ENCODE peak calls at places on chromosomes 2 and 18, in four cellular contexts. A is tibial artery, H is adrenal gland, W is OCI-LY7. Z is an unnamed sample. For H3K4me1, the result is how much of the 10 kb centered on the place peaks cover.

GRCh38 chr18:8548186-8548585 is 61.1 kb upstream of the RAB12 start:
- DNase-seq in A (no peak), H (no peak), W (no peak), Z (peak)

GRCh38 chr2:433216-433615 is 145.3 kb upstream of the ALKAL2 start:
- DNase-seq in A (no peak), H (no peak), W (no peak), Z (no peak)

GRCh38 chr2:11121099-11121822 is 34.0 kb upstream of the SLC66A3 start:
- DNase-seq in A (no peak), H (no peak), W (no peak), Z (peak)

GRCh38 chr2:128421286-128421685 is 102.6 kb upstream of the HS6ST1 start:
- DNase-seq in A (peak), H (no peak), W (no peak), Z (no peak)

GRCh38 chr2:149064365-149064841 is 25.9 kb downstream of the LYPD6B start:
- DNase-seq in A (no peak), H (no peak), W (no peak), Z (no peak)

GRCh38 chr18:61842146-61842545 is 50.7 kb downstream of the RNF152 start:
- DNase-seq in A (no peak), H (no peak), W (no peak), Z (no peak)

GRCh38 chr2:100416939-100417744 is at the start of gene CHST10:
- DNase-seq in A (peak), H (peak), W (peak), Z (peak)

GRCh38 chr2:17479875-17480274 is 38.4 kb downstream of the RAD51AP2 start:
- DNase-seq in A (no peak), H (no peak), W (no peak), Z (no peak)

GRCh38 chr18:7567487-7568425 is 640 bp downstream of the PTPRM start:
- DNase-seq in A (peak), H (peak), W (no peak), Z (peak)

GRCh38 chr2:47402555-47402804 is 476 bp upstream of the MSH2 start:
- DNase-seq in A (no peak), H (no peak), W (no peak), Z (no peak)

GRCh38 chr2:43318791-43319190 is 92.4 kb upstream of the ZFP36L2 start:
- DNase-seq in A (no peak), H (no peak), W (no peak), Z (no peak)

GRCh38 chr2:210502997-210503621 is 26.6 kb upstream of the LANCL1 start:
- DNase-seq in A (no peak), H (peak), W (peak), Z (peak)

GRCh38 chr2:240597054-240597418 is 10.5 kb downstream of the CAPN10 start:
- DNase-seq in A (peak), H (no peak), W (no peak), Z (no peak)

GRCh38 chr2:54310314-54310713 is 54.3 kb upstream of the TSPYL6 start:
- DNase-seq in A (no peak), H (no peak), W (no peak), Z (peak)

GRCh38 chr18:28657836-28658410 is 481.0 kb upstream of the CDH2 start:
- DNase-seq in A (no peak), H (no peak), W (no peak), Z (no peak)

GRCh38 chr2:71940695-71941094 is 207.0 kb downstream of the CYP26B1 start:
- DNase-seq in A (peak), H (peak), W (no peak), Z (no peak)
- H3K4me1 ChIP-seq in A (under half), H (under half), W (under half), Z (under half)

DNA sequence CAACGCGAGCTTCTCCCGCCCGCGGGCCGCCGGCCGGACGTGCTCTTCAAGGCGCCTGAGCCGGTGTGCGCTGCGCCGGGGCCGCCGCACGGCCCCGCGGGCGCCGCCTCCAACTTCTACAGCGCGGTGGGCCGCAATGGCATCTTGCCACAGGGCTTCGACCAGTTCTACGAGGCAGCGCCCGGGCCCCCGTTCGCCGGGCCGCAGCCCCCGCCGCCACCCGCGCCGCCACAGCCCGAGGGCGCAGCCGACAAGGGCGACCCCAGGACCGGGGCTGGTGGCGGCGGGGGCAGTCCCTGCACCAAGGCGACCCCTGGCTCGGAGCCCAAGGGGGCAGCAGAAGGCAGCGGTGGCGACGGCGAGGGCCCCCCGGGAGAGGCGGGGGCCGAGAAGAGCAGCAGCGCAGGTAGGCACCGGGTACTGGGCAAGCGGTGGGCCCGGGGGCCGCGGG is 676 bp downstream of the HOXD11 start:
- DNase-seq in A (no peak), H (no peak), W (no peak), Z (no peak)
- H3K4me3 ChIP-seq in A (no peak), H (no peak), W (no peak), Z (no peak)

DNA sequence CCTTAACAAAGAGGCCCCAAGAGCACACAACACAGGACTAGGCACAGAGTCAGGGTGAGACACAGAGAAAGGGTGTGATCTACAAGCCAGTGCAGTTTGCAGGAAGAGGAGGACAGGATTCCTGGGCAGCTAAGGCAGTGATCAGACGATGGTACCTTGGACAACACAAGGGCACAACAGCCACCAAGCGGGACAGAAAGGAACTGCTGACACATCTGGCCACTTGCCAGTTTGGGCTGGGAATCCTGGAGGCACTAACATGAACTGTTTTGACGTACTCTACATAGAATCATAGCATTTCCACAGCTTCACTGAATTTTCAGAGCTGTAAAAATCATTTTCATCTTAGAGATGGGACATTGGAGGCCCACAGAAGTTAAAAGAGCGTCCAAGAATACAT is 221.5 kb upstream of the SLC35G4 start:
- DNase-seq in A (peak), H (peak), W (no peak), Z (peak)
- TF ChIP-seq CTCF in A (peak), H (peak), W (no peak), Z (peak)

GRCh38 chr18:44698518-44698917 is 17.8 kb downstream of the SETBP1 start:
- DNase-seq in A (no peak), H (no peak), W (no peak), Z (no peak)
- H3K4me1 ChIP-seq in A (under half), H (under half), W (under half), Z (under half)

GRCh38 chr2:71419145-71419544 is 34.2 kb upstream of the DYSF start:
- DNase-seq in A (no peak), H (no peak), W (no peak), Z (no peak)

GRCh38 chr2:71419976-71420375 is 33.4 kb upstream of the DYSF start:
- DNase-seq in A (no peak), H (no peak), W (no peak), Z (no peak)

GRCh38 chr2:71422786-71423185 is 30.6 kb upstream of the DYSF start:
- DNase-seq in A (no peak), H (no peak), W (no peak), Z (no peak)

DNA sequence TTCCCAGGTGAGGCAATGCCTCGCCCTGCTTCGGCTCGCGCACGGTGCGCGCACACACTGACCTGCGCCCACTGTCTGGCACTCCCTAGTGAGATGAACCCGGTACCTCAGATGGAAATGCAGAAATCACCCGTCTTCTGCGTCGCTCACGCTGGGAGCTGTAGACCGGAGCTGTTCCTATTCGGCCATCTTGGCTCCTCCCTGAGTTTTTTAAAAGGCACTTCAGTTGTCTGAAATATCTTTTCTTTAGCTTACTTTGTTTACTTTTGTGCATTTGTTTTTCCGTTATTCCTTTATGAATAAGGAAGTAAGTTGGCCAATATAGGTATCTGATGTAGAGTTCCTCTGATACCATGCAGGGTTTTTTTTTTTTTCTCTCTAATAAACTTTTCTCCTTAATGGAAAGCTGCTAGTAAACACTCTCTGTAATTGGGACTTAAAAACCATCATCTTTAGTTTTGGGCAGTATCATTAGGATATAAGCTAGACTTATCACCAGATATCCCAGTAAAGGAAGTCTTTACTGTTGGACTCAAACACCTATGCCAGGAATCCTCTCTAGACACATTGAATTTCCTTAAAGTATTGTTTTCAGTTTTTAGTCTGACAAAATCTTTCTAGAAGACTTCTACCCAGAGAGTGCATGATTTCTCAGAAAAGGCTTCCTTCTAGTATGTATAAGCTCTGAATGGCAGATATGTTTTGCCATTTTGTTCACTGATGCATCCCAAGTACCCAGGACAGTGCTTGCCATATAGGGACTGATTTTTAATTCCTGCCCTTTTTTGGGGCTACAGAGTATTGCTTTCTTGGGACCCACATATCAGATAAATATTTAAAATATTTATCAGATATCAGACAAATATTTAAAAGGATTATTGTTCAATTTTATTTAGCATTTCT is 35.8 kb upstream of the DYSF start:
- DNase-seq in A (no peak), H (no peak), W (peak), Z (no peak)
- H3K4me3 ChIP-seq in A (no peak), H (no peak), W (peak), Z (peak)

GRCh38 chr2:70748002-70748779 is 19.8 kb downstream of the ADD2 start:
- DNase-seq in A (no peak), H (no peak), W (no peak), Z (no peak)
- TF ChIP-seq CTCF in A (no peak), H (no peak), W (no peak), Z (no peak)

GRCh38 chr2:64923385-64923710 is 65.9 kb upstream of the SLC1A4 start:
- DNase-seq in A (no peak), H (no peak), W (peak), Z (no peak)

GRCh38 chr2:64918220-64918886 is 70.8 kb upstream of the SLC1A4 start:
- DNase-seq in A (no peak), H (no peak), W (no peak), Z (no peak)

GRCh38 chr2:64915510-64915900 is 73.7 kb upstream of the SLC1A4 start:
- DNase-seq in A (no peak), H (no peak), W (peak), Z (no peak)

GRCh38 chr2:64922482-64923384 is 66.5 kb upstream of the SLC1A4 start:
- DNase-seq in A (no peak), H (no peak), W (peak), Z (no peak)

GRCh38 chr2:64919261-64919660 is 69.9 kb upstream of the SLC1A4 start:
- DNase-seq in A (no peak), H (no peak), W (no peak), Z (no peak)
- H3K4me1 ChIP-seq in A (under half), H (under half), W (half or more), Z (under half)

GRCh38 chr2:206086683-206087350 is 843 bp upstream of the INO80D start:
- DNase-seq in A (no peak), H (no peak), W (peak), Z (peak)
- H3K4me3 ChIP-seq in A (peak), H (peak), W (peak), Z (peak)

GRCh38 chr2:105888625-105889024 is 143.9 kb downstream of the NCK2 start:
- DNase-seq in A (no peak), H (no peak), W (peak), Z (no peak)
- TF ChIP-seq CTCF in A (no peak), H (no peak), W (peak), Z (no peak)